ENCODE peak calls at places on chromosomes 13 and 19, in four cellular contexts. B, D, K and I are unnamed samples.
A peak's percentile ranks its signal among the peaks of the same experiment; 100 is the strongest.

GRCh38 chr13:28423010-28423409 is 71.9 kb downstream of the FLT1 start:
- DNase-seq in B (peak; percentile 30), D (peak; percentile 83), K (peak; percentile 20), I (peak; percentile 49)

GRCh38 chr13:105918842-105919741 is 616.4 kb downstream of the EFNB2 start:
- DNase-seq in B (peak; percentile 28), D (no peak), K (no peak), I (no peak)

GRCh38 chr19:39428309-39429112 is 7.2 kb downstream of the RPS16 start:
- DNase-seq in B (peak; percentile 78), D (no peak), K (no peak), I (peak; percentile 82)

GRCh38 chr13:112956516-112957294 is 12.3 kb upstream of the MCF2L start:
- DNase-seq in B (no peak), D (no peak), K (no peak), I (no peak)

GRCh38 chr13:76886292-76887061 is at the start of gene KCTD12:
- DNase-seq in B (peak; percentile 94), D (peak; percentile 70), K (peak; percentile 72), I (peak; percentile 96)

GRCh38 chr13:27942972-27943371 is 23.2 kb downstream of the PDX1 start:
- DNase-seq in B (no peak), D (no peak), K (no peak), I (no peak)

GRCh38 chr19:12564016-12564664 is 12.9 kb upstream of the ZNF564 start:
- DNase-seq in B (peak; percentile 89), D (peak; percentile 91), K (peak; percentile 93), I (peak; percentile 93)

GRCh38 chr13:40814803-40815202 is 25.4 kb downstream of the SLC25A15 start:
- DNase-seq in B (no peak), D (no peak), K (no peak), I (no peak)

GRCh38 chr19:39479916-39480315 is 722 bp upstream of the TIMM50 start:
- DNase-seq in B (no peak), D (no peak), K (no peak), I (no peak)

GRCh38 chr13:25678398-25678797 is 306.6 kb downstream of the ATP8A2 start:
- DNase-seq in B (no peak), D (no peak), K (no peak), I (no peak)

GRCh38 chr13:35699181-35699580 is 222.7 kb upstream of the MAB21L1 start:
- DNase-seq in B (no peak), D (no peak), K (no peak), I (no peak)

GRCh38 chr19:17847538-17848366 is at the start of gene JAK3:
- DNase-seq in B (peak; percentile 81), D (peak; percentile 22), K (peak; percentile 91), I (peak; percentile 74)

GRCh38 chr19:29673451-29674371 is 8.4 kb downstream of the PLEKHF1 start:
- DNase-seq in B (no peak), D (no peak), K (no peak), I (no peak)

GRCh38 chr13:73326215-73326558 is 267.4 kb downstream of the KLF5 start:
- DNase-seq in B (no peak), D (no peak), K (no peak), I (no peak)

GRCh38 chr13:112903606-112904195 is 65.3 kb upstream of the MCF2L start:
- DNase-seq in B (no peak), D (no peak), K (no peak), I (no peak)

GRCh38 chr13:20073775-20074174 is 87.1 kb downstream of the GJA3 start:
- DNase-seq in B (no peak), D (no peak), K (no peak), I (no peak)

GRCh38 chr13:114149774-114150740 is 17.6 kb upstream of the RASA3 start:
- DNase-seq in B (no peak), D (no peak), K (no peak), I (no peak)